ENCODE peak calls at places on chromosomes 5 and 9, in ten cellular contexts. Y is stimulated activated CD4-positive, alpha-beta T cell treated with anti-CD3 and anti-CD28 coated beads, Interleukin-1b, Interleukin-23, amount 100 ng/mL, for 48 hours; C is pons; M is Right ventricle myocardium superior; D is NCI-H82; U is adipocyte; X is AG04450; Q is memory B cell; J is A549; I is HFFc6. K is an unnamed sample.

GRCh38 chr5:80963966-80964481 is 3.9 kb downstream of the RASGRF2 start:
- DNase-seq in U (peak), D (no peak), X (no peak), C (peak), Q (no peak), I (peak), M (no peak), Y (no peak), J (no peak), K (no peak)

GRCh38 chr9:122218885-122219855 is 9.6 kb downstream of the LHX6 start:
- DNase-seq in J (no peak), M (no peak), X (no peak), U (no peak), D (no peak), I (no peak), Y (no peak), C (no peak), Q (no peak), K (no peak)

GRCh38 chr5:114335391-114335790 is 26.5 kb upstream of the KCNN2 start:
- DNase-seq in X (no peak), C (no peak), Y (no peak), U (peak), M (no peak), J (no peak), Q (no peak), D (no peak), I (peak), K (no peak)

GRCh38 chr5:121366515-121366914 is 485.2 kb upstream of the FTMT start:
- DNase-seq in M (no peak), J (peak), C (no peak), I (no peak), Y (no peak), D (no peak), X (peak), Q (no peak), U (peak), K (no peak)

GRCh38 chr5:41370482-41370881 is 139.9 kb downstream of the PLCXD3 start:
- DNase-seq in I (no peak), U (no peak), D (no peak), Q (no peak), J (no peak), Y (no peak), M (no peak), C (no peak), X (no peak), K (no peak)

GRCh38 chr5:158384535-158385421 is 525.8 kb upstream of the CLINT1 start:
- DNase-seq in Q (no peak), M (no peak), D (no peak), J (peak), C (peak), U (peak), Y (no peak), X (peak), I (peak), K (no peak)

GRCh38 chr9:134373269-134373668 is 47.0 kb downstream of the RXRA start:
- DNase-seq in Y (no peak), Q (no peak), X (no peak), J (no peak), U (no peak), I (no peak), C (no peak), M (no peak), D (no peak), K (no peak)

GRCh38 chr5:80127037-80127642 is 92.0 kb downstream of the THBS4 start:
- DNase-seq in I (no peak), J (no peak), C (no peak), X (no peak), D (no peak), U (no peak), M (no peak), Q (no peak), Y (no peak), K (no peak)

GRCh38 chr5:176662371-176663333 is 15.4 kb downstream of the TSPAN17 start:
- DNase-seq in D (no peak), C (no peak), X (no peak), J (no peak), Q (no peak), Y (no peak), U (no peak), I (no peak), M (peak), K (peak)

GRCh38 chr5:39835371-39835770 is 410.6 kb upstream of the DAB2 start:
- DNase-seq in U (peak), Y (no peak), D (no peak), Q (no peak), X (no peak), M (no peak), I (no peak), C (no peak), J (no peak), K (no peak)

GRCh38 chr5:168334161-168335094 is 43.0 kb downstream of the WWC1 start:
- DNase-seq in U (peak), I (peak), M (no peak), Q (no peak), J (peak), Y (no peak), X (peak), D (no peak), C (peak), K (no peak)

GRCh38 chr5:1643651-1644392 is 120.1 kb upstream of the LPCAT1 start:
- DNase-seq in U (no peak), M (no peak), I (peak), Q (no peak), D (no peak), Y (no peak), X (no peak), J (peak), C (no peak), K (no peak)

GRCh38 chr9:33290994-33291397 is 680 bp downstream of the NFX1 start:
- DNase-seq in U (no peak), Q (no peak), Y (no peak), D (no peak), C (peak), M (no peak), X (no peak), J (peak), I (no peak), K (no peak)

GRCh38 chr5:14208071-14209021 is 65.2 kb downstream of the TRIO start:
- DNase-seq in J (no peak), U (peak), Y (no peak), M (no peak), Q (no peak), I (peak), X (peak), D (no peak), C (no peak), K (no peak)

GRCh38 chr9:34654317-34655083 is 2.5 kb downstream of the IL11RA start:
- DNase-seq in Q (no peak), D (peak), M (peak), J (no peak), U (peak), I (peak), C (peak), X (no peak), Y (no peak), K (peak)

GRCh38 chr5:177445052-177446016 is 1.3 kb upstream of the PRR7 start:
- DNase-seq in D (no peak), Y (no peak), U (no peak), M (no peak), Q (no peak), J (no peak), I (no peak), C (no peak), X (no peak), K (no peak)

GRCh38 chr9:106648799-106649198 is 214.2 kb upstream of the ZNF462 start:
- DNase-seq in M (no peak), Y (no peak), D (peak), U (peak), I (no peak), X (no peak), J (no peak), Q (no peak), C (no peak), K (no peak)

GRCh38 chr5:134893748-134894505 is 11.0 kb upstream of the PCBD2 start:
- DNase-seq in J (no peak), U (no peak), C (no peak), Y (no peak), X (no peak), Q (no peak), I (no peak), D (no peak), M (no peak), K (no peak)

GRCh38 chr9:110835404-110835803 is 166.8 kb downstream of the MUSK start:
- DNase-seq in X (peak), J (peak), C (no peak), U (peak), M (no peak), I (peak), Q (no peak), D (no peak), Y (no peak), K (no peak)

GRCh38 chr9:131672451-131672850 is 67.4 kb downstream of the RAPGEF1 start:
- DNase-seq in M (no peak), D (peak), Y (no peak), J (no peak), C (no peak), Q (no peak), X (no peak), I (no peak), U (no peak), K (no peak)

GRCh38 chr9:69016366-69017096 is 2.6 kb upstream of the PRKACG start:
- DNase-seq in M (no peak), C (no peak), D (no peak), Y (no peak), X (no peak), Q (no peak), I (no peak), U (no peak), J (no peak), K (no peak)

GRCh38 chr5:178247481-178248456 is 15.2 kb upstream of the PHYKPL start:
- DNase-seq in M (no peak), Y (peak), D (peak), Q (no peak), J (no peak), U (no peak), X (no peak), I (no peak), C (no peak), K (no peak)

GRCh38 chr9:111896942-111897830 is 572 bp downstream of the UGCG start:
- DNase-seq in J (peak), Y (peak), I (peak), M (peak), X (no peak), Q (peak), C (peak), D (peak), U (peak), K (peak)

GRCh38 chr5:150350524-150351344 is 6.8 kb upstream of the TCOF1 start:
- DNase-seq in X (peak), U (peak), C (peak), Y (peak), M (peak), D (peak), Q (no peak), I (peak), J (peak), K (peak)

GRCh38 chr5:108102463-108102862 is 279.4 kb downstream of the FBXL17 start:
- DNase-seq in I (no peak), M (no peak), U (peak), D (no peak), X (no peak), Q (no peak), C (no peak), J (no peak), Y (no peak), K (no peak)

GRCh38 chr9:97954550-97954989 is 16.6 kb upstream of the HEMGN start:
- DNase-seq in D (peak), I (no peak), Y (peak), M (no peak), X (no peak), Q (peak), C (no peak), J (peak), U (no peak), K (no peak)

GRCh38 chr5:133736512-133736911 is 124.2 kb upstream of the FSTL4 start:
- DNase-seq in I (no peak), Q (no peak), U (no peak), X (no peak), C (no peak), J (no peak), D (no peak), M (no peak), Y (no peak), K (no peak)

GRCh38 chr9:136729144-136729543 is 13.6 kb downstream of the LCN10 start:
- DNase-seq in C (no peak), U (no peak), I (no peak), J (no peak), D (no peak), M (no peak), Q (no peak), X (no peak), Y (no peak), K (no peak)

GRCh38 chr5:146645382-146645781 is 129.4 kb upstream of the GPR151 start:
- DNase-seq in U (peak), X (no peak), Y (no peak), J (no peak), M (no peak), I (no peak), D (no peak), C (no peak), Q (no peak), K (no peak)

GRCh38 chr5:44294492-44294891 is 94.7 kb downstream of the FGF10 start:
- DNase-seq in I (no peak), J (no peak), Q (no peak), D (no peak), U (no peak), Y (no peak), C (no peak), X (no peak), M (peak), K (peak)

GRCh38 chr5:107985144-107985543 is 314.4 kb upstream of the EFNA5 start:
- DNase-seq in X (no peak), J (no peak), I (no peak), Y (no peak), U (no peak), D (peak), C (no peak), M (no peak), Q (no peak), K (no peak)

GRCh38 chr5:53261245-53261644 is 151.7 kb upstream of the MOCS2 start:
- DNase-seq in Q (no peak), D (no peak), X (no peak), C (no peak), I (peak), Y (no peak), J (no peak), M (no peak), U (peak), K (no peak)

GRCh38 chr5:14286574-14287399 is 143.6 kb downstream of the TRIO start:
- DNase-seq in I (no peak), Y (no peak), J (no peak), D (no peak), M (no peak), Q (no peak), X (no peak), U (no peak), C (peak), K (no peak)

GRCh38 chr5:139100825-139101224 is 97.3 kb downstream of the SIL1 start:
- DNase-seq in X (no peak), J (no peak), D (no peak), Y (no peak), C (no peak), U (peak), I (peak), M (no peak), Q (no peak), K (no peak)